ENCODE peak calls at places on chromosomes 6 and 20, in eight cellular contexts. A is amygdala, T is IMR-90, F is LHCN-M2, E is Right ventricle myocardium inferior, C is ACHN, K is Calu3, B is cerebellum. R is an unnamed sample.

GRCh38 chr20:33947709-33948295 is 45.9 kb upstream of the RALY start:
- DNase-seq in A (no peak), T (peak; percentile 27), F (peak; percentile 60), E (no peak), C (peak; percentile 63), K (peak; percentile 59), B (no peak), R (no peak)

GRCh38 chr6:12359051-12359450 is 68.9 kb downstream of the EDN1 start:
- DNase-seq in A (no peak), T (no peak), F (no peak), E (no peak), C (no peak), K (no peak), B (no peak), R (no peak)

GRCh38 chr6:28981391-28981832 is 23.7 kb downstream of the ZNF311 start:
- DNase-seq in A (peak; percentile 9), T (peak; percentile 59), F (peak; percentile 71), E (no peak), C (peak; percentile 73), K (peak; percentile 84), B (peak; percentile 51), R (peak; percentile 25)

GRCh38 chr20:58700121-58700780 is 7.7 kb downstream of the NPEPL1 start:
- DNase-seq in A (no peak), T (peak; percentile 78), F (no peak), E (peak; percentile 40), C (no peak), K (no peak), B (no peak), R (no peak)

GRCh38 chr6:70706491-70707123 is 38.9 kb downstream of the SMAP1 start:
- DNase-seq in A (no peak), T (peak; percentile 58), F (peak; percentile 38), E (no peak), C (peak; percentile 47), K (peak; percentile 28), B (peak; percentile 31), R (no peak)

GRCh38 chr6:4358414-4359107 is 223.2 kb upstream of the ECI2 start:
- DNase-seq in A (no peak), T (peak; percentile 100), F (peak; percentile 100), E (peak; percentile 88), C (peak; percentile 99), K (peak; percentile 86), B (peak; percentile 74), R (no peak)

GRCh38 chr6:167564416-167565250 is 239.7 kb downstream of the TTLL2 start:
- DNase-seq in A (no peak), T (no peak), F (no peak), E (no peak), C (no peak), K (no peak), B (no peak), R (no peak)

GRCh38 chr6:131721161-131721560 is 10.3 kb upstream of the CTAGE9 start:
- DNase-seq in A (no peak), T (no peak), F (no peak), E (no peak), C (peak; percentile 4), K (no peak), B (no peak), R (no peak)

GRCh38 chr6:84501315-84501714 is 263.1 kb downstream of the TBX18 start:
- DNase-seq in A (no peak), T (no peak), F (no peak), E (no peak), C (no peak), K (peak; percentile 10), B (no peak), R (no peak)

GRCh38 chr6:167398214-167399050 is 73.5 kb downstream of the TTLL2 start:
- DNase-seq in A (no peak), T (no peak), F (no peak), E (no peak), C (no peak), K (no peak), B (no peak), R (no peak)

GRCh38 chr6:131789219-131789618 is 18.6 kb upstream of the ENPP1 start:
- DNase-seq in A (no peak), T (peak; percentile 23), F (peak; percentile 37), E (no peak), C (no peak), K (no peak), B (no peak), R (no peak)